ENCODE peak calls at places on chromosomes 12 and 14, in seven cellular contexts. Z is Panc1; J is CD8-positive, alpha-beta T cell; Y is neural progenitor cell; V is left lung; E is transverse colon; N is left ventricle myocardium inferior. U is an unnamed sample. For H3K36me3, the result is how much of the 10 kb centered on the place peaks cover.

GRCh38 chr12:51538149-51538548 is 52.9 kb upstream of the SCN8A start:
- DNase-seq in Y (no peak), V (no peak), J (no peak), N (no peak), Z (no peak), E (no peak), U (no peak)

GRCh38 chr12:17322090-17322489 is 716.1 kb upstream of the LMO3 start:
- DNase-seq in Z (no peak), V (no peak), J (no peak), N (no peak), Y (no peak), E (no peak), U (no peak)

GRCh38 chr12:75208851-75209781 is 523 bp downstream of the KCNC2 start:
- DNase-seq in N (no peak), J (no peak), E (no peak), Y (peak), Z (no peak), V (peak), U (peak)

GRCh38 chr14:91372680-91373495 is 44.7 kb downstream of the CCDC88C start:
- DNase-seq in Y (no peak), J (peak), V (no peak), E (peak), Z (no peak), N (no peak), U (no peak)

GRCh38 chr12:126784328-126784921 is 1482.5 kb upstream of the TMEM132C start:
- DNase-seq in J (peak), V (no peak), N (no peak), Y (peak), Z (no peak), E (peak), U (peak)

GRCh38 chr12:14843425-14843887 is at the start of gene ART4:
- DNase-seq in E (no peak), J (no peak), Y (no peak), Z (no peak), V (no peak), N (peak), U (no peak)

GRCh38 chr14:54329082-54329695 is 67.6 kb upstream of the CDKN3 start:
- DNase-seq in N (peak), V (no peak), E (peak), Y (peak), Z (peak), J (no peak), U (peak)

GRCh38 chr14:77039285-77040058 is 11.0 kb upstream of the IRF2BPL start:
- DNase-seq in V (no peak), J (no peak), E (peak), Y (no peak), N (no peak), Z (no peak), U (no peak)

GRCh38 chr12:22396253-22396652 is 61.7 kb upstream of the ST8SIA1 start:
- DNase-seq in Y (no peak), Z (no peak), V (no peak), E (no peak), J (peak), N (no peak), U (no peak)

GRCh38 chr12:75913502-75914110 is 118.0 kb downstream of the PHLDA1 start:
- DNase-seq in J (no peak), N (peak), Y (no peak), Z (no peak), E (no peak), V (no peak), U (no peak)

GRCh38 chr12:23630524-23630923 is 318.9 kb downstream of the SOX5 start:
- DNase-seq in E (no peak), V (no peak), Z (no peak), Y (no peak), N (no peak), J (no peak), U (no peak)

GRCh38 chr14:101364503-101365328 is 196.6 kb upstream of the DIO3 start:
- DNase-seq in N (no peak), J (no peak), Z (no peak), E (peak), V (no peak), Y (peak), U (no peak)

GRCh38 chr12:50103767-50104321 is at the start of gene GPD1:
- DNase-seq in Z (no peak), V (peak), Y (peak), N (peak), J (no peak), E (peak), U (peak)

GRCh38 chr12:11719678-11720099 is 70.2 kb downstream of the ETV6 start:
- DNase-seq in E (peak), J (no peak), Y (no peak), N (peak), V (peak), Z (no peak), U (peak)

GRCh38 chr12:18439541-18439940 is 178.2 kb downstream of the PIK3C2G start:
- DNase-seq in V (no peak), J (no peak), N (no peak), Y (no peak), Z (no peak), E (no peak), U (peak)

GRCh38 chr12:46268617-46269428 is at the start of gene SLC38A1:
- DNase-seq in E (peak), V (peak), Y (peak), Z (no peak), J (peak), N (peak), U (peak)

GRCh38 chr12:19223018-19223417 is 93.5 kb downstream of the PLEKHA5 start:
- DNase-seq in N (no peak), V (no peak), J (no peak), Z (no peak), Y (no peak), E (no peak), U (no peak)

GRCh38 chr12:39763894-39764176 is 144.2 kb upstream of the ABCD2 start:
- DNase-seq in E (no peak), J (no peak), Z (no peak), V (no peak), N (no peak), Y (no peak), U (no peak)

GRCh38 chr14:105537580-105538474 is 11.4 kb downstream of the TMEM121 start:
- DNase-seq in Z (no peak), Y (peak), J (peak), V (peak), N (peak), E (peak), U (peak)

GRCh38 chr14:73153272-73153671 is 17.0 kb downstream of the PSEN1 start:
- DNase-seq in N (no peak), J (no peak), Y (no peak), E (no peak), Z (no peak), V (no peak), U (no peak)

GRCh38 chr12:77559400-77560074 is 271.2 kb upstream of the NAV3 start:
- DNase-seq in N (no peak), J (no peak), E (no peak), V (peak), Z (no peak), Y (no peak), U (no peak)

GRCh38 chr12:70584332-70584731 is 52.9 kb downstream of the PTPRB start:
- DNase-seq in V (no peak), E (no peak), Z (no peak), J (no peak), Y (no peak), N (no peak), U (no peak)

GRCh38 chr12:127773520-127773919 is 493.4 kb upstream of the TMEM132C start:
- DNase-seq in E (no peak), J (no peak), N (no peak), Y (peak), V (no peak), Z (no peak), U (no peak)

GRCh38 chr12:109334887-109335286 is 12.8 kb upstream of the MYO1H start:
- DNase-seq in V (no peak), N (no peak), Y (no peak), J (no peak), Z (no peak), E (no peak), U (no peak)

GRCh38 chr12:80702889-80703605 is 4.4 kb upstream of the MYF6 start:
- DNase-seq in E (no peak), Y (no peak), V (no peak), J (no peak), N (no peak), Z (no peak), U (peak)

GRCh38 chr12:56079729-56080555 is at the start of gene ERBB3:
- DNase-seq in J (peak), Z (peak), Y (peak), N (peak), E (peak), V (peak), U (peak)
- TF ChIP-seq CTCF in J (no peak), Z (no peak), Y (no peak), N (no peak), E (peak), V (no peak), U (no peak)

GRCh38 chr14:55980970-55981369 is 137.2 kb upstream of the PELI2 start:
- DNase-seq in J (no peak), Z (no peak), N (no peak), E (no peak), V (no peak), Y (no peak), U (peak)
- H3K36me3 ChIP-seq in J (under half), Z (under half), N (under half), E (under half), V (under half), Y (under half), U (under half)

GRCh38 chr14:68219407-68219806 is 399.8 kb downstream of the RAD51B start:
- DNase-seq in N (no peak), E (no peak), J (no peak), Y (peak), Z (no peak), V (no peak), U (no peak)
- TF ChIP-seq CTCF in N (no peak), E (no peak), J (no peak), Y (no peak), Z (no peak), V (no peak), U (no peak)

DNA sequence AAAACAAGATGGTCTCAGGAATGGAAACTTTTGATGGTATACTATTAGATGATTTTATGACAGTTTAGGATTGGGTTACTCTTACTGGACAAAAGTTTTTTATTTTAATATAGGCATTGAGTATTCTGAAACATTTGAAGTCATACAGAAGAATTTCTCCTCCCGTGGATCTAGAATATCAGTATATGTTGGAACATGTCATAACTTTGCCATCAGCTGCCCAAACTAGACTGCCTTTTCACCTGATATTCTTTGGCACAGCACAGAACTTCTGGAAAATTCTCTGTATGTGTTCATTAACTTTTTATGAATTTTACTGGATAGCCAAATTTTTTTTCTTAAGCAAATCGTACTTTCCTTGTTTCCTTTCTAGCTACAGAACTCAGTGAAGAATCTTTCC is 75.4 kb downstream of the KNTC1 start:
- DNase-seq in J (no peak), E (no peak), Y (no peak), Z (no peak), V (no peak), N (no peak), U (peak)
- H3K36me3 ChIP-seq in J (under half), E (under half), Y (under half), Z (under half), V (under half), N (under half), U (under half)

GRCh38 chr12:57815177-57816000 is 3.1 kb downstream of the AVIL start:
- DNase-seq in Y (peak), N (no peak), Z (no peak), V (no peak), E (no peak), J (peak), U (peak)
- TF ChIP-seq CTCF in Y (peak), N (no peak), Z (no peak), V (no peak), E (no peak), J (no peak), U (no peak)

GRCh38 chr14:24299255-24300191 is at the start of the genes DHRS1 and NOP9:
- DNase-seq in Z (peak), N (peak), E (peak), Y (peak), V (peak), J (peak), U (peak)

GRCh38 chr14:24298892-24299254 is 707 bp downstream of the DHRS1 start:
- DNase-seq in N (no peak), E (no peak), V (peak), J (no peak), Y (no peak), Z (no peak), U (peak)

GRCh38 chr14:24297190-24297964 is 2.2 kb downstream of the DHRS1 start:
- DNase-seq in N (no peak), E (no peak), J (no peak), V (no peak), Z (no peak), Y (peak), U (peak)

GRCh38 chr14:24303988-24304387 is 3.8 kb downstream of the CIDEB start:
- DNase-seq in E (no peak), V (no peak), J (no peak), N (no peak), Y (no peak), Z (no peak), U (no peak)

DNA sequence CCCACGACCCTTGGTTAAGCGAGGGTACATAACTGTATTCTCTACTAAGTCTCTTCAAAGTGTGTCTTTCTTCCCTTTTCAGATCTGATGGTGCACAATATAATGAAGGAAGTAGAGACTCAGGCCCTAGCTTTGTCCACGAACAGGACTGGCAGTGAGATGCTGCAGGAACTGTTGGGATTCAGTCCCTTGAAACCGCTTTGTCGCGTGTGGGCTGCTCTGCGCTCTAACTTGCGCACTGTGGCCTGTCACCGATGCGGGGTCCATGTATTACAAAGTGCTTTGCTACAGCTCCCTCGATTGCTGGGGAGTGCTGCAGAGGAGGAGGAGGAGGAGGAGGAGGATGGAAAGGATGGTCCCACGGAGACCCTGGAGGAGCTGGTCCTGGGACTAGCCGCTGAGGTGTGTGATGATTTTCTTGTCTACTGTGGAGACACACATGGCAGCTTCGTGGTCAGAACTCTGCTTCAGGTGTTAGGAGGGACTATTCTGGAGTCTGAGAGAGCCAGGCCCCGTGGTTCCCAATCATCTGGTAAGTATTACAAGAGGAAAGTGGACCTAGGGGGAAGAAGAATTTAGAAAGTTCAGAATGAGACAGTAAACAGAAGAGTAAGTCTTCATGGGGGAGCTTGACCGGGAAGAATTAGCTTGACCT is 803 bp downstream of the NOP9 start:
- DNase-seq in N (no peak), Y (no peak), V (no peak), Z (no peak), J (no peak), E (no peak), U (no peak)
- H3K36me3 ChIP-seq in N (half or more), Y (under half), V (under half), Z (under half), J (under half), E (under half), U (under half)

GRCh38 chr12:104956870-104957301 is 1.2 kb downstream of the SLC41A2 start:
- DNase-seq in V (no peak), N (no peak), Z (no peak), Y (no peak), J (no peak), E (no peak), U (no peak)

GRCh38 chr12:104958946-104959841 is 1.1 kb upstream of the SLC41A2 start:
- DNase-seq in Y (no peak), N (no peak), V (no peak), E (no peak), Z (no peak), J (no peak), U (peak)

GRCh38 chr12:104960464-104960863 is 2.4 kb upstream of the SLC41A2 start:
- DNase-seq in N (no peak), V (no peak), Z (no peak), J (no peak), Y (no peak), E (no peak), U (no peak)

GRCh38 chr12:104957388-104958008 is 592 bp downstream of the SLC41A2 start:
- DNase-seq in Z (no peak), J (peak), N (peak), Y (no peak), E (peak), V (no peak), U (no peak)

DNA sequence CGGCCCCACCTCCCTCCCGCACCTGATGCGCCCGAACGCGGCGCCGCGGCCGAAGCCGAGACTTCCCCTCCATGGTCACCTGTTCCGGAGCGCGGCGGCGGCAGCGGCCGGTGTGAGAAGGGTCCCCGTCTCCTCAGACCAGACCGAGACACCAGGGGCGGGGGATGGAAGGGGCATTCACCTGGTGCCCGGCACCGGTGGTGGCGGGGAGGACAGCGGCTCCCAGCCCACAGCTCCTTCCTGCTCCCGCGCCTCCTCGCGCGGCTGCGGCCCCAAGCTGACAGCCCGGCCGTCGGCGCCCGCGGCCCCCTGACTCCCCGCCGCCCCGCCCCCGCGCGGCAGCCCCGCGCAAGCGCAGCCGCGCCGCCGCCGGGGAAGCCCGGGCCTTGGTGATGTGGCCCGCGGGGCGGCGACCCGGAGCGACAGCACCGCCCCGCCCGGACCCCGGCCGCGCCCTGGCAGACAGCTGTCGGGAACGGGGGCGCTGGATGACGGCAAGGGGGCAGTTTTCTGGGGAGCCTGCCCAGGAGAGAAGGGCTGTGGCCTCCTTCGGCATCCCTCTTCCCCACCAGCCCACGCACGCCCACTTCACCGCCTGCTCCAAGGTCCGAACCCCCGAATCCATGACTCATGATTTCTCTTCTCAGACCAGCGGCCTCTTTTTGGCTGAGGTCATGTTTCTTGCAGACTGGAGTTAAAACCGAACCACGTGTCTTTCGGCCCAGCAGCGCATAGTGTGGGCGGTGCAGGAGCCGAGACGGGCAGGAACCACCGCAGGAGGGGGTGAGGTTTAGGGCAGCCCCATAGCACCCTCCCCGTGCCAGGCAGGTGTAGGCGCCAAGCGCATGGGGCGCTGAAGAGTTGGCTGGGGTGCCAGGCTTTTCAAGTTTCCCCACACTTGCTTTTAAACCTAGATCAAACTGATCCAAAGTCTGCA is at the start of gene SLC41A2:
- DNase-seq in J (peak), Y (peak), E (peak), N (peak), V (peak), Z (peak), U (peak)
- TF ChIP-seq CTCF in J (no peak), Y (no peak), E (peak), N (peak), V (peak), Z (peak), U (peak)

GRCh38 chr12:120771097-120771496 is 45.5 kb downstream of the ACADS start:
- DNase-seq in Z (no peak), E (no peak), N (no peak), Y (peak), V (no peak), J (no peak), U (no peak)
- H3K36me3 ChIP-seq in Z (under half), E (under half), N (under half), Y (under half), V (under half), J (under half), U (under half)

DNA sequence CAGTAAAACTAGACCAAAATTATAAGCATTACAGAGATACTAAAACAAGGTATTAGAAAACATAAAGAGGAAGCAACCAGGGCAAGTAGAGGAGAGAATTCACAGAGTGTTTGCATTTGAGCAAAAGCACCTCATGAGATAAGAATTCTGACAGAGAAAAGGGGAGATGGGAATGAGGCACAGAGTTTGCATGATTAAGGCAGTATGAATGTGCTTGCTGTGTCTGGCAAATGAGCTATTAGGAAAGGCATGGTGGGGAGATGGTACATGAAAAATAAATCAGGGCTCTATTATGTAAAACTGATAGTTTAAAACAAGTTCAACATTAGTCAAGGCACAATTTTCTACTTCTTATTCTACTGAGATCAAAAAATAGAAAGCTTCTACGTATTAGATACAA is 23.1 kb downstream of the GARIN6 start:
- DNase-seq in V (no peak), J (no peak), Z (no peak), E (no peak), N (no peak), Y (no peak), U (peak)
- TF ChIP-seq CTCF in V (no peak), J (no peak), Z (no peak), E (no peak), N (no peak), Y (no peak), U (no peak)

GRCh38 chr12:92139634-92140555 is 5.8 kb downstream of the BTG1 start:
- DNase-seq in E (no peak), Y (no peak), J (no peak), N (no peak), V (no peak), Z (no peak), U (peak)
- H3K36me3 ChIP-seq in E (under half), Y (under half), J (half or more), N (under half), V (under half), Z (under half), U (under half)